ENCODE peak calls at places on chromosomes 4 and X, in seven cellular contexts. I is GM12892, H is GM12878, Z is K562, L is HepG2, N is SK-N-SH, K is H1. W is an unnamed sample.

GRCh38 chr4:7811536-7812190 is 128.0 kb downstream of the AFAP1 start:
- DNase-seq in I (no peak), L (no peak), N (no peak), K (no peak), Z (no peak), H (no peak), W (no peak)

GRCh38 chrX:119266364-119266995 is 30.4 kb downstream of the PGRMC1 start:
- DNase-seq in K (no peak), H (no peak), Z (peak), L (peak), I (no peak), N (peak), W (peak)

GRCh38 chr4:101175896-101176676 is 171.2 kb downstream of the PPP3CA start:
- DNase-seq in Z (no peak), I (no peak), K (no peak), N (no peak), H (no peak), L (peak), W (no peak)

GRCh38 chr4:153792007-153792892 is 3.4 kb upstream of the SFRP2 start:
- DNase-seq in I (no peak), N (peak), H (no peak), L (no peak), K (peak), Z (peak), W (no peak)

GRCh38 chrX:7019555-7019954 is 128.0 kb upstream of the STS start:
- DNase-seq in H (no peak), K (no peak), L (no peak), I (no peak), N (no peak), Z (no peak), W (no peak)

GRCh38 chrX:99761731-99762130 is 648.3 kb downstream of the PCDH19 start:
- DNase-seq in N (no peak), K (no peak), I (no peak), L (no peak), Z (no peak), H (no peak), W (no peak)

GRCh38 chrX:9327086-9327746 is 137.6 kb upstream of the TBL1X start:
- DNase-seq in H (no peak), Z (no peak), L (no peak), K (no peak), I (no peak), N (no peak), W (no peak)

GRCh38 chrX:16695079-16695676 is 17.3 kb downstream of the CTPS2 start:
- DNase-seq in I (peak), L (peak), H (no peak), Z (peak), N (peak), K (peak), W (peak)

GRCh38 chr4:3384771-3385701 is 56.7 kb upstream of the HGFAC start:
- DNase-seq in I (no peak), H (no peak), K (peak), N (no peak), L (peak), Z (no peak), W (no peak)

GRCh38 chrX:12447448-12448154 is 309.3 kb downstream of the FRMPD4 start:
- DNase-seq in K (no peak), L (no peak), H (no peak), I (no peak), N (no peak), Z (no peak), W (no peak)

DNA sequence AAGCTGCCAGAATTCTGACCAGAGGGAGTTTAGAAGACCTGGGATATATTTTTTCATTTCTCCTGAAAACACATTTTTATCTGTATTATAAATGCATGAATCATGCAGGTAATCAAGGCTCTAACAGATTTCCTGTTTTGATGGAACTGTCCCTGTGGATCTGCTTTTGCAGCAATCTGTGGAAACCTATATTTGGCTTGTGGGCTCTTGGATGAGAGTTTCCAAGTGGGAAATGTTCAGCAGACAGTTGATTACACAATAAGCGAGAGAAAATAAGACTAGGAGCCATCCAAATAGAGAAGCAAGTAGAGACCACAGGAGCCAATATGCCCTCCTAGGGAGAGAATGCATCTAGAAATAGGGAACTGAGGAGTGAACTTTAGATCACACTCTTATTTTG is 105.0 kb downstream of the NDST3 start:
- DNase-seq in N (no peak), Z (no peak), K (no peak), L (no peak), H (no peak), I (no peak), W (no peak)
- TF ChIP-seq TAF1 in N (no peak), Z (no peak), K (no peak), L (no peak), H (no peak), I (no peak), W (no peak)

DNA sequence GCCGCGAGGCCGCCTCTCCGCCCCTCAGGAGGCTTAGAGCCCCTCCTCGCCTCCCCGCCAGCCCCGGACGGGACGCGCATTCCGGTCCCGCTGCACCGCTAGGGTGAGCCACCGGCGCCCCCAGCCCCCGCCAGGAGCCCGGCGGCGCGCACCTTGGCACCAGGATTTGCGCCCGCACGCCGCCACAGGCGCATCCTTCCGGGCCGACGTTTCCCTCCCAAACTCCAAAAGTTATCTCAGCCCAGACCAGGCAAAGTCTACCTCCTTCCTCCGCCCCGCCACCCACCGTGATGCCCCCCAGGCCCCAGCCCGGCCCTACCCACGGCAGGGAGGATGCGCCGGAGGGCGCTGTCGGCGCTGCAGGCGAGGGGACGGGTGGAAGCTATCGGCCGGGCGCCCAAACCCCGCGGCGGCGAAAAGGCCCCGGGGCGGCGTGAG is 538 bp downstream of the SCML2 start:
- DNase-seq in L (peak), I (no peak), N (peak), K (peak), Z (peak), H (no peak), W (no peak)
- TF ChIP-seq TAF1 in L (no peak), I (no peak), N (no peak), K (no peak), Z (no peak), H (no peak), W (no peak)

GRCh38 chrX:40579880-40580536 is 762 bp upstream of the ATP6AP2 start:
- DNase-seq in Z (no peak), L (no peak), I (no peak), H (no peak), K (no peak), N (peak), W (no peak)

GRCh38 chrX:40580537-40581332 is at the start of gene ATP6AP2:
- DNase-seq in H (peak), I (peak), K (peak), L (peak), Z (peak), N (peak), W (peak)

GRCh38 chrX:40581333-40581910 is 652 bp downstream of the ATP6AP2 start:
- DNase-seq in K (no peak), N (no peak), H (no peak), L (no peak), Z (no peak), I (no peak), W (no peak)

GRCh38 chrX:40578039-40578438 is 2.7 kb upstream of the ATP6AP2 start:
- DNase-seq in Z (no peak), N (no peak), K (no peak), I (no peak), H (no peak), L (peak), W (no peak)

GRCh38 chrX:40579139-40579538 is 1.6 kb upstream of the ATP6AP2 start:
- DNase-seq in N (no peak), K (no peak), H (no peak), Z (no peak), I (no peak), L (no peak), W (no peak)
- TF ChIP-seq TAF1 in N (no peak), K (no peak), H (no peak), Z (no peak), I (no peak), L (no peak), W (no peak)

GRCh38 chr4:6767341-6767724 is 15.2 kb upstream of the KIAA0232 start:
- DNase-seq in K (no peak), I (no peak), N (no peak), L (no peak), H (no peak), Z (no peak), W (no peak)
- TF ChIP-seq TAF1 in K (no peak), I (no peak), N (no peak), L (no peak), H (no peak), Z (no peak), W (no peak)

GRCh38 chr4:108111781-108112180 is 57.0 kb downstream of the LEF1 start:
- DNase-seq in N (no peak), I (no peak), K (no peak), Z (no peak), L (no peak), H (no peak), W (no peak)

GRCh38 chr4:108110450-108110849 is 58.3 kb downstream of the LEF1 start:
- DNase-seq in L (no peak), Z (no peak), I (no peak), N (no peak), H (no peak), K (no peak), W (no peak)

GRCh38 chr4:108115168-108115526 is 53.6 kb downstream of the LEF1 start:
- DNase-seq in N (no peak), H (no peak), I (no peak), Z (no peak), L (no peak), K (no peak), W (no peak)

GRCh38 chr4:108114503-108114902 is 54.2 kb downstream of the LEF1 start:
- DNase-seq in H (no peak), N (no peak), Z (peak), I (no peak), K (no peak), L (no peak), W (no peak)

GRCh38 chr4:108113229-108113628 is 55.5 kb downstream of the LEF1 start:
- DNase-seq in N (no peak), Z (no peak), I (no peak), H (no peak), K (no peak), L (no peak), W (no peak)
- TF ChIP-seq TAF1 in N (no peak), Z (no peak), I (no peak), H (no peak), K (no peak), L (no peak), W (no peak)

DNA sequence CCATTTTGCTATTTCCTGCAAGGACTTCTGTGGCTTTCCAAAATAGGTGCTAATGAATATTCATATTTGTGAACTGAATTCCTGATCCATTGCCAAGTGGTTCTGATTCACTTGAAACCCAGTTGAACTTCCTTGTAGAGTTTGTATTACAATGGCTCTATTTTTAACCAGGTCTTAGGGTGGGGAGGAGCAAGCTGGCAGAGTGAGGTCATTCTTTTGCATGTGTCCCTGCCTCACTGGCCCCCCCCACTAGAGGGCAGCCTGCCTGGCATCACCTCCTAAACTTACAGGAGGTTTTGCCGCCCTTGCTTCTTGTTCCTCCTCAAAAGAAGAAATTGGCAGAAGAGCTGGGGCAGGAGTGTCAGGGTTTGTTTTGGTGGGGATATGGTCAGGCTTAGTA is 10.5 kb downstream of the PTTG2 start:
- DNase-seq in L (peak), Z (peak), I (no peak), N (peak), H (no peak), K (no peak), W (no peak)
- TF ChIP-seq TAF1 in L (no peak), Z (no peak), I (no peak), N (no peak), H (no peak), K (no peak), W (no peak)